ENCODE peak calls at places on chromosome 12, in ten cellular contexts. One of them, this sample, is unnamed.

GRCh38 chr12:89278169-89278568 is 74.1 kb downstream of the DUSP6 start:
- DNase-seq in CD8-positive, alpha-beta T cell: no peak
- DNase-seq in SJSA1: no peak
- DNase-seq in OCI-LY7: no peak
- DNase-seq in uterus: no peak
- DNase-seq in CD8-positive, alpha-beta memory T cell: no peak
- DNase-seq in GM12878: no peak
- DNase-seq in lower lobe of right lung: no peak
- DNase-seq in small intestine: no peak
- DNase-seq in colonic mucosa: no peak
- DNase-seq in this sample: no peak

GRCh38 chr12:163406-163986 is 50.5 kb downstream of the SLC6A12 start:
- DNase-seq in CD8-positive, alpha-beta T cell: no peak
- DNase-seq in SJSA1: no peak
- DNase-seq in OCI-LY7: no peak
- DNase-seq in uterus: no peak
- DNase-seq in CD8-positive, alpha-beta memory T cell: no peak
- DNase-seq in GM12878: no peak
- DNase-seq in lower lobe of right lung: no peak
- DNase-seq in small intestine: no peak
- DNase-seq in colonic mucosa: no peak
- DNase-seq in this sample: no peak

GRCh38 chr12:76123301-76124212 is 39.1 kb upstream of the NAP1L1 start:
- DNase-seq in CD8-positive, alpha-beta T cell: no peak
- DNase-seq in SJSA1: peak; percentile 28
- DNase-seq in OCI-LY7: no peak
- DNase-seq in uterus: no peak
- DNase-seq in CD8-positive, alpha-beta memory T cell: no peak
- DNase-seq in GM12878: no peak
- DNase-seq in lower lobe of right lung: no peak
- DNase-seq in small intestine: no peak
- DNase-seq in colonic mucosa: no peak
- DNase-seq in this sample: no peak

GRCh38 chr12:1491983-1492697 is 102.2 kb downstream of the FBXL14 start:
- DNase-seq in CD8-positive, alpha-beta T cell: no peak
- DNase-seq in SJSA1: no peak
- DNase-seq in OCI-LY7: no peak
- DNase-seq in uterus: no peak
- DNase-seq in CD8-positive, alpha-beta memory T cell: no peak
- DNase-seq in GM12878: no peak
- DNase-seq in lower lobe of right lung: no peak
- DNase-seq in small intestine: no peak
- DNase-seq in colonic mucosa: no peak
- DNase-seq in this sample: no peak

GRCh38 chr12:97131220-97131981 is 224.3 kb downstream of the NEDD1 start:
- DNase-seq in CD8-positive, alpha-beta T cell: no peak
- DNase-seq in SJSA1: no peak
- DNase-seq in OCI-LY7: no peak
- DNase-seq in uterus: no peak
- DNase-seq in CD8-positive, alpha-beta memory T cell: no peak
- DNase-seq in GM12878: no peak
- DNase-seq in lower lobe of right lung: no peak
- DNase-seq in small intestine: no peak
- DNase-seq in colonic mucosa: no peak
- DNase-seq in this sample: no peak

GRCh38 chr12:47534695-47535094 is 171.1 kb downstream of the RPAP3 start:
- DNase-seq in CD8-positive, alpha-beta T cell: no peak
- DNase-seq in SJSA1: no peak
- DNase-seq in OCI-LY7: no peak
- DNase-seq in uterus: no peak
- DNase-seq in CD8-positive, alpha-beta memory T cell: no peak
- DNase-seq in GM12878: no peak
- DNase-seq in lower lobe of right lung: no peak
- DNase-seq in small intestine: no peak
- DNase-seq in colonic mucosa: no peak
- DNase-seq in this sample: no peak

GRCh38 chr12:55296469-55296868 is at the start of gene OR6C6:
- DNase-seq in CD8-positive, alpha-beta T cell: no peak
- DNase-seq in SJSA1: no peak
- DNase-seq in OCI-LY7: no peak
- DNase-seq in uterus: no peak
- DNase-seq in CD8-positive, alpha-beta memory T cell: no peak
- DNase-seq in GM12878: no peak
- DNase-seq in lower lobe of right lung: no peak
- DNase-seq in small intestine: no peak
- DNase-seq in colonic mucosa: no peak
- DNase-seq in this sample: no peak

GRCh38 chr12:18895946-18896345 is 158.0 kb downstream of the CAPZA3 start:
- DNase-seq in CD8-positive, alpha-beta T cell: no peak
- DNase-seq in SJSA1: no peak
- DNase-seq in OCI-LY7: no peak
- DNase-seq in uterus: no peak
- DNase-seq in CD8-positive, alpha-beta memory T cell: no peak
- DNase-seq in GM12878: no peak
- DNase-seq in lower lobe of right lung: no peak
- DNase-seq in small intestine: no peak
- DNase-seq in colonic mucosa: no peak
- DNase-seq in this sample: no peak

GRCh38 chr12:27193106-27193505 is 51.0 kb upstream of the STK38L start:
- DNase-seq in CD8-positive, alpha-beta T cell: no peak
- DNase-seq in SJSA1: peak; percentile 78
- DNase-seq in OCI-LY7: no peak
- DNase-seq in uterus: no peak
- DNase-seq in CD8-positive, alpha-beta memory T cell: no peak
- DNase-seq in GM12878: no peak
- DNase-seq in lower lobe of right lung: no peak
- DNase-seq in small intestine: peak; percentile 81
- DNase-seq in colonic mucosa: no peak
- DNase-seq in this sample: peak; percentile 65

GRCh38 chr12:49895773-49896172 is 7.9 kb downstream of the FAIM2 start:
- DNase-seq in CD8-positive, alpha-beta T cell: no peak
- DNase-seq in SJSA1: no peak
- DNase-seq in OCI-LY7: no peak
- DNase-seq in uterus: no peak
- DNase-seq in CD8-positive, alpha-beta memory T cell: no peak
- DNase-seq in GM12878: no peak
- DNase-seq in lower lobe of right lung: peak; percentile 27
- DNase-seq in small intestine: no peak
- DNase-seq in colonic mucosa: no peak
- DNase-seq in this sample: no peak

GRCh38 chr12:4858385-4858784 is 51.3 kb upstream of the KCNA1 start:
- DNase-seq in CD8-positive, alpha-beta T cell: no peak
- DNase-seq in SJSA1: no peak
- DNase-seq in OCI-LY7: peak; percentile 13
- DNase-seq in uterus: no peak
- DNase-seq in CD8-positive, alpha-beta memory T cell: no peak
- DNase-seq in GM12878: no peak
- DNase-seq in lower lobe of right lung: no peak
- DNase-seq in small intestine: peak; percentile 11
- DNase-seq in colonic mucosa: no peak
- DNase-seq in this sample: no peak

GRCh38 chr12:124520258-124520657 is 47.2 kb downstream of the NCOR2 start:
- DNase-seq in CD8-positive, alpha-beta T cell: no peak
- DNase-seq in SJSA1: peak; percentile 31
- DNase-seq in OCI-LY7: no peak
- DNase-seq in uterus: peak; percentile 48
- DNase-seq in CD8-positive, alpha-beta memory T cell: no peak
- DNase-seq in GM12878: no peak
- DNase-seq in lower lobe of right lung: peak; percentile 82
- DNase-seq in small intestine: no peak
- DNase-seq in colonic mucosa: peak; percentile 46
- DNase-seq in this sample: no peak

GRCh38 chr12:16359512-16360491 is 12.4 kb downstream of the MGST1 start:
- DNase-seq in CD8-positive, alpha-beta T cell: no peak
- DNase-seq in SJSA1: peak; percentile 3
- DNase-seq in OCI-LY7: peak; percentile 72
- DNase-seq in uterus: peak; percentile 37
- DNase-seq in CD8-positive, alpha-beta memory T cell: no peak
- DNase-seq in GM12878: no peak
- DNase-seq in lower lobe of right lung: peak; percentile 78
- DNase-seq in small intestine: peak; percentile 52
- DNase-seq in colonic mucosa: peak; percentile 74
- DNase-seq in this sample: no peak
- H3K4me3 ChIP-seq in CD8-positive, alpha-beta T cell: no peak overlapping the region
- H3K4me3 ChIP-seq in SJSA1: no peak overlapping the region
- H3K4me3 ChIP-seq in OCI-LY7: no peak overlapping the region
- H3K4me3 ChIP-seq in uterus: no peak overlapping the region
- H3K4me3 ChIP-seq in CD8-positive, alpha-beta memory T cell: no peak overlapping the region
- H3K4me3 ChIP-seq in GM12878: no peak overlapping the region
- H3K4me3 ChIP-seq in lower lobe of right lung: no peak overlapping the region
- H3K4me3 ChIP-seq in small intestine: no peak overlapping the region
- H3K4me3 ChIP-seq in colonic mucosa: no peak overlapping the region
- H3K4me3 ChIP-seq in this sample: no peak overlapping the region

GRCh38 chr12:34625116-34625515 is 602.8 kb downstream of the ALG10 start:
- DNase-seq in CD8-positive, alpha-beta T cell: no peak
- DNase-seq in SJSA1: no peak
- DNase-seq in OCI-LY7: peak; percentile 10
- DNase-seq in uterus: no peak
- DNase-seq in CD8-positive, alpha-beta memory T cell: no peak
- DNase-seq in GM12878: no peak
- DNase-seq in lower lobe of right lung: no peak
- DNase-seq in small intestine: no peak
- DNase-seq in colonic mucosa: no peak
- DNase-seq in this sample: no peak
- H3K9me3 ChIP-seq in CD8-positive, alpha-beta T cell: no peaks in the 10 kb centered on the region
- H3K9me3 ChIP-seq in SJSA1: no peaks in the 10 kb centered on the region
- H3K9me3 ChIP-seq in OCI-LY7: no peaks in the 10 kb centered on the region
- H3K9me3 ChIP-seq in uterus: no peaks in the 10 kb centered on the region
- H3K9me3 ChIP-seq in CD8-positive, alpha-beta memory T cell: no peaks in the 10 kb centered on the region
- H3K9me3 ChIP-seq in GM12878: no peaks in the 10 kb centered on the region
- H3K9me3 ChIP-seq in lower lobe of right lung: peaks cover 15% of the 10 kb centered on the region
- H3K9me3 ChIP-seq in small intestine: no peaks in the 10 kb centered on the region
- H3K9me3 ChIP-seq in colonic mucosa: no peaks in the 10 kb centered on the region
- H3K9me3 ChIP-seq in this sample: peaks cover 2% of the 10 kb centered on the region

GRCh38 chr12:119011231-119011630 is 29.9 kb downstream of the SRRM4 start:
- DNase-seq in CD8-positive, alpha-beta T cell: no peak
- DNase-seq in SJSA1: no peak
- DNase-seq in OCI-LY7: no peak
- DNase-seq in uterus: no peak
- DNase-seq in CD8-positive, alpha-beta memory T cell: no peak
- DNase-seq in GM12878: no peak
- DNase-seq in lower lobe of right lung: no peak
- DNase-seq in small intestine: no peak
- DNase-seq in colonic mucosa: no peak
- DNase-seq in this sample: no peak

GRCh38 chr12:119012179-119012578 is 30.8 kb downstream of the SRRM4 start:
- DNase-seq in CD8-positive, alpha-beta T cell: no peak
- DNase-seq in SJSA1: no peak
- DNase-seq in OCI-LY7: no peak
- DNase-seq in uterus: no peak
- DNase-seq in CD8-positive, alpha-beta memory T cell: no peak
- DNase-seq in GM12878: no peak
- DNase-seq in lower lobe of right lung: no peak
- DNase-seq in small intestine: no peak
- DNase-seq in colonic mucosa: no peak
- DNase-seq in this sample: no peak

GRCh38 chr12:119006749-119007148 is 25.4 kb downstream of the SRRM4 start:
- DNase-seq in CD8-positive, alpha-beta T cell: no peak
- DNase-seq in SJSA1: no peak
- DNase-seq in OCI-LY7: no peak
- DNase-seq in uterus: no peak
- DNase-seq in CD8-positive, alpha-beta memory T cell: no peak
- DNase-seq in GM12878: no peak
- DNase-seq in lower lobe of right lung: no peak
- DNase-seq in small intestine: no peak
- DNase-seq in colonic mucosa: no peak
- DNase-seq in this sample: no peak

GRCh38 chr12:119005832-119006360 is 24.6 kb downstream of the SRRM4 start:
- DNase-seq in CD8-positive, alpha-beta T cell: no peak
- DNase-seq in SJSA1: no peak
- DNase-seq in OCI-LY7: no peak
- DNase-seq in uterus: no peak
- DNase-seq in CD8-positive, alpha-beta memory T cell: no peak
- DNase-seq in GM12878: no peak
- DNase-seq in lower lobe of right lung: no peak
- DNase-seq in small intestine: no peak
- DNase-seq in colonic mucosa: no peak
- DNase-seq in this sample: no peak

DNA sequence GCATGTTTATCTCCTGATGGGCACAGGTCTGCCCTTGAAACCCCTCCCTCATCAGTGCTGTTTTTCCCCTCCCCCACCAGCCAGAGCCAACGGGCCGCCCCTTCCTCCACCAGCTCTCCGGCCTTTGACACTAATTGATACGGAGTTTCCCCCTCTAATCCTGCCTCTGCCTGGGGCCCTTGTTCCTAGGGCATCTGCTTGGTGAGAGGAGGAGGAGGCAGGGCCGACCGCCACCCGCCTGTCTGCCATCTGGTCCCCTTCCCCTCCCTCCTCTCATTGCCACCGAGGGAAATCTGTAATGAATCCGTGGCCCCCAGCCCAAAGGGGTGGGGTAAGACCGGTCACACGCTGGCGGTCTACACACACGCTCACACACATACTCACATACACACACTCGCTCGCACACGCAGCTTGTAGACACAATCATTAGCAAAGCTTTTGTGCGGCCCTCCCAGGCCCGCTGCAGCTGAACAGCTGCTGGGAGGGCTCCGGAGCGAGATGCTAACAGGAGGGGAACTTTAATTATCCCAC is 27.4 kb downstream of the SRRM4 start:
- DNase-seq in CD8-positive, alpha-beta T cell: no peak
- DNase-seq in SJSA1: no peak
- DNase-seq in OCI-LY7: no peak
- DNase-seq in uterus: no peak
- DNase-seq in CD8-positive, alpha-beta memory T cell: no peak
- DNase-seq in GM12878: no peak
- DNase-seq in lower lobe of right lung: no peak
- DNase-seq in small intestine: no peak
- DNase-seq in colonic mucosa: no peak
- DNase-seq in this sample: no peak
- H3K4me3 ChIP-seq in CD8-positive, alpha-beta T cell: no peak overlapping the region
- H3K4me3 ChIP-seq in SJSA1: no peak overlapping the region
- H3K4me3 ChIP-seq in OCI-LY7: no peak overlapping the region
- H3K4me3 ChIP-seq in uterus: no peak overlapping the region
- H3K4me3 ChIP-seq in CD8-positive, alpha-beta memory T cell: no peak overlapping the region
- H3K4me3 ChIP-seq in GM12878: no peak overlapping the region
- H3K4me3 ChIP-seq in lower lobe of right lung: no peak overlapping the region
- H3K4me3 ChIP-seq in small intestine: no peak overlapping the region
- H3K4me3 ChIP-seq in colonic mucosa: no peak overlapping the region
- H3K4me3 ChIP-seq in this sample: no peak overlapping the region

DNA sequence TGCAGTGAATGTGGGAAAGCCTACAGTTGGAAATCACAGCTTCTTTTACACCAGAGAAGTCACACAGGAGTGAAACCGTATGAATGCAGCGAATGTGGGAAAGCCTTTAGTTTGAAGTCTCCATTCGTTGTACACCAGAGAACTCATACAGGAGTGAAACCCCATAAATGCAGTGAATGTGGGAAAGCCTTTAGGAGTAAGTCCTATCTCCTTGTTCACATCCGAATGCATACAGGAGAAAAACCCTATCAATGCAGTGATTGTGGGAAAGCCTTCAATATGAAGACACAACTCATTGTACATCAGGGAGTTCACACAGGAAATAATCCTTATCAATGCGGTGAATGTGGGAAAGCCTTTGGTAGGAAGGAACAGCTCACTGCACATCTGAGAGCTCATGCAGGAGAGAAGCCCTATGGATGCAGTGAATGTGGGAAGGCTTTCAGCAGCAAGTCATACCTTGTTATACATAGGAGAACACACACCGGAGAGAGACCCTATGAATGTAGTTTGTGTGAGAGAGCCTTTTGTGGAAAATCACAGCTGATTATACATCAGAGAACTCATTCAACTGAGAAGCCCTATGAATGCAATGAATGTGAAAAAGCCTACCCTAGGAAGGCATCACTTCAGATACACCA is 24.6 kb downstream of the ZNF26 start:
- DNase-seq in CD8-positive, alpha-beta T cell: no peak
- DNase-seq in SJSA1: no peak
- DNase-seq in OCI-LY7: no peak
- DNase-seq in uterus: no peak
- DNase-seq in CD8-positive, alpha-beta memory T cell: peak; percentile 5
- DNase-seq in GM12878: no peak
- DNase-seq in lower lobe of right lung: no peak
- DNase-seq in small intestine: no peak
- DNase-seq in colonic mucosa: no peak
- DNase-seq in this sample: no peak
- H3K9me3 ChIP-seq in CD8-positive, alpha-beta T cell: peaks cover 74% of the 10 kb centered on the region
- H3K9me3 ChIP-seq in SJSA1: peaks cover 18% of the 10 kb centered on the region
- H3K9me3 ChIP-seq in OCI-LY7: peaks cover 45% of the 10 kb centered on the region
- H3K9me3 ChIP-seq in uterus: no peaks in the 10 kb centered on the region
- H3K9me3 ChIP-seq in CD8-positive, alpha-beta memory T cell: peaks cover 72% of the 10 kb centered on the region
- H3K9me3 ChIP-seq in GM12878: peaks cover 57% of the 10 kb centered on the region
- H3K9me3 ChIP-seq in lower lobe of right lung: peaks cover 99% of the 10 kb centered on the region
- H3K9me3 ChIP-seq in small intestine: peaks cover 3% of the 10 kb centered on the region
- H3K9me3 ChIP-seq in colonic mucosa: peaks cover 13% of the 10 kb centered on the region
- H3K9me3 ChIP-seq in this sample: peaks cover 67% of the 10 kb centered on the region

This sample was measured in AG04450.